ENCODE peak calls at places on chromosomes 1 and 21, in ten cellular contexts. L is NCI-H82, F is lower lobe of right lung, A is NCI-H1694, C is K562, O is brain microvascular endothelial cell, H is ecto neural progenitor cell, P is left ventricle myocardium superior, X is GF-D8, D is tibial nerve. Z is an unnamed sample.

GRCh38 chr1:201217851-201218250 is 27.2 kb downstream of the IGFN1 start:
- DNase-seq in L (no peak), F (no peak), A (no peak), C (no peak), O (no peak), H (no peak), P (no peak), X (no peak), D (no peak), Z (no peak)

GRCh38 chr1:5889462-5889861 is 102.8 kb downstream of the NPHP4 start:
- DNase-seq in L (no peak), F (peak; percentile 25), A (no peak), C (no peak), O (no peak), H (no peak), P (no peak), X (no peak), D (no peak), Z (no peak)

GRCh38 chr1:117059334-117059677 is 820 bp upstream of the TTF2 start:
- DNase-seq in L (peak; percentile 88), F (peak; percentile 68), A (peak; percentile 24), C (peak; percentile 65), O (no peak), H (no peak), P (peak; percentile 49), X (peak; percentile 22), D (no peak), Z (no peak)

GRCh38 chr1:205925730-205926129 is 17.5 kb downstream of the SLC26A9 start:
- DNase-seq in L (no peak), F (no peak), A (no peak), C (no peak), O (peak; percentile 93), H (no peak), P (no peak), X (no peak), D (no peak), Z (peak; percentile 69)

GRCh38 chr1:216215169-216215568 is 208.1 kb downstream of the USH2A start:
- DNase-seq in L (no peak), F (no peak), A (no peak), C (no peak), O (no peak), H (no peak), P (no peak), X (no peak), D (no peak), Z (no peak)

GRCh38 chr1:161091093-161091492 is 1.7 kb upstream of the NECTIN4 start:
- DNase-seq in L (no peak), F (no peak), A (no peak), C (no peak), O (no peak), H (no peak), P (no peak), X (no peak), D (no peak), Z (no peak)

GRCh38 chr21:26715878-26716506 is 129.2 kb downstream of the ADAMTS1 start:
- DNase-seq in L (peak; percentile 69), F (peak; percentile 44), A (peak; percentile 51), C (peak; percentile 22), O (peak; percentile 51), H (peak; percentile 68), P (peak; percentile 33), X (no peak), D (no peak), Z (peak; percentile 31)

GRCh38 chr1:219555031-219555667 is 57.8 kb downstream of the ZC3H11B start:
- DNase-seq in L (no peak), F (no peak), A (no peak), C (no peak), O (peak; percentile 58), H (peak; percentile 50), P (no peak), X (no peak), D (no peak), Z (peak; percentile 91)

GRCh38 chr1:5828322-5828935 is 163.8 kb downstream of the NPHP4 start:
- DNase-seq in L (no peak), F (no peak), A (no peak), C (no peak), O (no peak), H (no peak), P (no peak), X (no peak), D (no peak), Z (no peak)

GRCh38 chr1:94683886-94684285 is 136.3 kb upstream of the SLC44A3 start:
- DNase-seq in L (no peak), F (no peak), A (no peak), C (no peak), O (no peak), H (no peak), P (no peak), X (no peak), D (no peak), Z (no peak)

Z was measured in fibroblast of lung.